ENCODE peak calls at places on chromosome 15, in four cellular contexts. U is right lobe of liver; X is breast epithelium; P is CD8-positive, alpha-beta T cell. B is an unnamed sample.

GRCh38 chr15:26438718-26439117 is 334.1 kb downstream of the GABRB3 start:
- DNase-seq in U (no peak), X (no peak), P (no peak), B (no peak)

GRCh38 chr15:93109370-93110105 is 20.5 kb upstream of the RGMA start:
- DNase-seq in U (no peak), X (no peak), P (no peak), B (no peak)

GRCh38 chr15:62648954-62649353 is 393.6 kb upstream of the TPM1 start:
- DNase-seq in U (no peak), X (no peak), P (no peak), B (no peak)

GRCh38 chr15:25236143-25236860 is 202.5 kb downstream of the UBE3A start:
- DNase-seq in U (no peak), X (no peak), P (no peak), B (no peak)

GRCh38 chr15:73021139-73021621 is 31.1 kb upstream of the NEO1 start:
- DNase-seq in U (no peak), X (no peak), P (no peak), B (no peak)

GRCh38 chr15:93989611-93990010 is 241.8 kb upstream of the MCTP2 start:
- DNase-seq in U (no peak), X (no peak), P (no peak), B (no peak)

GRCh38 chr15:40276927-40277326 is 5.9 kb downstream of the ANKRD63 start:
- DNase-seq in U (no peak), X (no peak), P (no peak), B (no peak)

GRCh38 chr15:80059786-80060489 is 462 bp downstream of the ZFAND6 start:
- DNase-seq in U (no peak), X (no peak), P (no peak), B (peak)

GRCh38 chr15:58910456-58910855 is 23.0 kb downstream of the SLTM start:
- DNase-seq in U (no peak), X (no peak), P (no peak), B (no peak)

GRCh38 chr15:51780636-51781035 is 29.2 kb downstream of the TMOD2 start:
- DNase-seq in U (no peak), X (no peak), P (no peak), B (no peak)

GRCh38 chr15:55277116-55277564 is 12.5 kb downstream of the RAB27A start:
- DNase-seq in U (no peak), X (no peak), P (peak), B (no peak)

GRCh38 chr15:87877114-87877810 is 379.3 kb downstream of the NTRK3 start:
- DNase-seq in U (no peak), X (no peak), P (no peak), B (no peak)

GRCh38 chr15:72599855-72600464 is 54.5 kb upstream of the GOLGA6B start:
- DNase-seq in U (no peak), X (no peak), P (no peak), B (peak)

GRCh38 chr15:78761020-78761419 is 50.2 kb downstream of the ADAMTS7 start:
- DNase-seq in U (no peak), X (no peak), P (no peak), B (no peak)

GRCh38 chr15:51727141-51727897 is 10.1 kb downstream of the LYSMD2 start:
- DNase-seq in U (no peak), X (no peak), P (no peak), B (no peak)

GRCh38 chr15:87961851-87962816 is 294.4 kb downstream of the NTRK3 start:
- DNase-seq in U (no peak), X (no peak), P (no peak), B (no peak)

GRCh38 chr15:80093854-80094418 is 34.5 kb downstream of the ZFAND6 start:
- DNase-seq in U (peak), X (no peak), P (no peak), B (no peak)

GRCh38 chr15:73386238-73386637 is 17.5 kb upstream of the HCN4 start:
- DNase-seq in U (no peak), X (no peak), P (no peak), B (no peak)

GRCh38 chr15:70033529-70034140 is 64.1 kb downstream of the TLE3 start:
- DNase-seq in U (no peak), X (no peak), P (no peak), B (no peak)

GRCh38 chr15:56770191-56770590 is 36.9 kb upstream of the ZNF280D start:
- DNase-seq in U (no peak), X (no peak), P (no peak), B (no peak)

GRCh38 chr15:56095406-56095805 is 102.0 kb upstream of the NEDD4 start:
- DNase-seq in U (no peak), X (no peak), P (no peak), B (no peak)

DNA sequence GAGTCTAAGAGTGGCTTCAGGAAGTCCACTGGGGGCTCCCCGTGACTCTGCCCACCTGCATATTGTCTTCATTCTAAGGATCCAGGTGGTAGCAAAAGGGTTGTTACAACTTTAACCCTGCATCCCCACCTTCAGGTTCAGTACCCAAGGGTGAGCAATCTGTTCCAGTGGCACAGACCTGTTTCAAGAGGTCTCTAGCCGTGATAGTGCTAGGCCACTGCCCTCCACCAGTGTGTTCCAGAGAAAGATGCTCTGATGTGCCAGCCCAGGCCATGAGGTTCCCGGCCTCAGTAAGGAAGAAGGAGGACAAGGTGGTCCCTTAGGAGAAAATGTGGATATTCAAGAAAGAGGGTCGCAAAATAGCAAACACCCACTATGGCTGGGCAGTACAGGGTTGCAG is 87.0 kb downstream of the IGF1R start:
- DNase-seq in U (no peak), X (no peak), P (no peak), B (no peak)
- H3K27ac ChIP-seq in U (no peak), X (peak), P (no peak), B (no peak)

GRCh38 chr15:84001037-84001436 is 234.5 kb upstream of the GOLGA6L4 start:
- DNase-seq in U (no peak), X (no peak), P (no peak), B (no peak)

GRCh38 chr15:84001655-84002054 is 233.9 kb upstream of the GOLGA6L4 start:
- DNase-seq in U (no peak), X (no peak), P (no peak), B (no peak)

GRCh38 chr15:83993591-83993990 is 242.0 kb upstream of the GOLGA6L4 start:
- DNase-seq in U (no peak), X (no peak), P (no peak), B (no peak)

GRCh38 chr15:83998486-83998885 is 237.1 kb upstream of the GOLGA6L4 start:
- DNase-seq in U (no peak), X (no peak), P (no peak), B (no peak)

DNA sequence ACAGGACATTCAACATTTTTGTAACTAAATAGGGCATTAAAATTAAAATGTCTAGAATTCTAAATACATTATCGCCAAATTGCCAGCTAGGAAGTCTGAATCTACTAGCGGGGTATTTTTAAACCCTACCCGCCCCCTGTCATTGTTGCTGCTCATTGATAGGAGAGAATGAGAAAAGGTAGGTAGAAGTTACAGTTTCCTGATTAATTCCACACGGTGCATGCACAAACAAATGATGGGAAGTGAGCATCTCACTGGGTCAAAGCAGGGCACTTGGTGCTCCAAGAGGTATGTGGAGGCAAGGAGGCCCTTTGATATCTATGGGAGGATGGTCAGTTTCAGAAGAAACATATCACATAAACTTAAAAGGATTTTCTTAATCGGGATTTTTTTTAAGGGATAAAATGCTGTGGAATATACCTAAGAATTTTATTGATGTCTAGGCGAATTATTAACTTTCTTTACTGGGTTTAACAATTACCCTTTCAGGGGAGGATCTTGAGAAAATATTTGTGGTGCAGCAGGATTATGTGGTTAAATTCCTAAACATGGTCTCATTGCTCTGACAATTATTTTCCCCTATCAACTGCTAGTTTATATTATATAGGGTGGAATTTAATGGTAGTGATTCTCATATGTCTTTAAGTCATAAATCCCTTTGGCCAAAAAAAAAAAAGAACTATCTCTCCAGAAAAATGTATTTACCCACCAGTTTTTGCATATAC is 236.0 kb upstream of the GOLGA6L4 start:
- DNase-seq in U (no peak), X (no peak), P (no peak), B (no peak)
- H3K27ac ChIP-seq in U (no peak), X (no peak), P (no peak), B (no peak)

GRCh38 chr15:64717130-64717529 is 58.3 kb downstream of the RBPMS2 start:
- DNase-seq in U (no peak), X (no peak), P (no peak), B (no peak)

GRCh38 chr15:64716452-64716851 is 58.9 kb downstream of the RBPMS2 start:
- DNase-seq in U (no peak), X (no peak), P (no peak), B (no peak)

GRCh38 chr15:64720188-64720587 is 55.2 kb downstream of the RBPMS2 start:
- DNase-seq in U (no peak), X (no peak), P (no peak), B (no peak)

GRCh38 chr15:64713592-64713991 is 61.8 kb downstream of the RBPMS2 start:
- DNase-seq in U (no peak), X (no peak), P (no peak), B (no peak)

DNA sequence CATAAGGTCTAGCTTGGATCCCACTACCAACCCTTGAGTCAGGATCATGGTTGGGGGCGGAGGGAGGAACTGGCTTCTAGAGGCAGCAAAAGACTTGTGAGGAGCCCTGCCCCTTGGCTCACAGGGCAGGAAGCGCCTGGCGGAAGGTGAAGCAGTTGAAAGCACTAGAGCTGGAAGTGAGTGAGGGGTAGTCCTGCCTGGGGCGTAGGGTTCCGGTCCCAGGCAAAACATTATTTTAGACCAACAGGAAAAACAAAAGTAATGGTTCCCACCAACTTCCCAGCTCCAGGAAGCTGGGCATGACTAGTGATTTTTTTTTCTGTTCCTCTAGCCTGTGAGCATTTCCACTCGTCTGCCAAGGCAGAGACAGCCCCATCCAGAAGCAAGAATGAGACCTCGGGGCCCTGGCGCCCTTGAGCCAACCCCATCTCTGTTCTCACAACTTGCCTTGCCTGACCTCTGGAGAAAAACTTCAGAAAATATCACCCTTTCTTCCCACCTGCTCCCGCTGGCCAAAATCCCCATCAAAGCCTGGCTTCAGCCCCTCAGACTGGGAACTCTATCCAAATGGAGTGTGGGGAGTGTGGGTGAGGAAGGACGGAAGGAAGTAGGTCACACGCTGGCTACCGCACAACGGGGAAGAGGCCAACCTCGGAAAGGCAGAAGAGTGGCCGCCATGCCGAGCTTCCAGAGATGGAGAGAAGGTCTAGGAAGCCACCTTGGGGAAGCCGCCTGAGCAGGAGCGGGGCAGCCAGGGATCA is 57.5 kb downstream of the RBPMS2 start:
- DNase-seq in U (no peak), X (no peak), P (no peak), B (no peak)
- H3K27ac ChIP-seq in U (peak), X (peak), P (no peak), B (peak)

DNA sequence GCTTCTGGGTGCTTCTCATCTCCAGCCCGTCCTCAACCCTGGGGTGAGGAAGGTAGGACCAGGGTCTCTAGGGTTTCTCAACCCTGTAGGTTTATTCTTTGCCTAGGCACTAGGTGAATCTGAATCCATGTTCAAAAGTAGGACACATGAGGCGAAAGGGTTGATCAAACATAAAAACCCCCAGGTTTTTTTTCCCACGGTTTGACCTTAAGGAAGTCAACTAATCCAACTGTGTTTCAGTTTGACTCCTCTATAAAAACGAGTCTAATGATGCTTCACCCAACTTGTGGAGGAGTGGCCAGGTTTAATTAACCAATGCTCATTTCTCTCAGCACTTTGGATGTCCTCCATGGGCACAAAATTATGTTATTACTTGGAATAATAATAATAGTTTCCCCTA is 335.9 kb upstream of the ICE2 start:
- DNase-seq in U (no peak), X (no peak), P (no peak), B (no peak)
- H3K27ac ChIP-seq in U (no peak), X (no peak), P (no peak), B (no peak)

GRCh38 chr15:36601497-36601932 is 22.1 kb downstream of the CDIN1 start:
- DNase-seq in U (no peak), X (no peak), P (no peak), B (no peak)
- H3K27ac ChIP-seq in U (no peak), X (peak), P (no peak), B (no peak)

GRCh38 chr15:71336671-71337070 is 221.4 kb downstream of the THSD4 start:
- DNase-seq in U (no peak), X (no peak), P (no peak), B (no peak)

GRCh38 chr15:71335591-71335990 is 220.3 kb downstream of the THSD4 start:
- DNase-seq in U (no peak), X (no peak), P (no peak), B (no peak)

GRCh38 chr15:71338827-71339542 is 223.7 kb downstream of the THSD4 start:
- DNase-seq in U (no peak), X (no peak), P (no peak), B (no peak)

GRCh38 chr15:71338251-71338650 is 223.0 kb downstream of the THSD4 start:
- DNase-seq in U (no peak), X (no peak), P (no peak), B (no peak)

DNA sequence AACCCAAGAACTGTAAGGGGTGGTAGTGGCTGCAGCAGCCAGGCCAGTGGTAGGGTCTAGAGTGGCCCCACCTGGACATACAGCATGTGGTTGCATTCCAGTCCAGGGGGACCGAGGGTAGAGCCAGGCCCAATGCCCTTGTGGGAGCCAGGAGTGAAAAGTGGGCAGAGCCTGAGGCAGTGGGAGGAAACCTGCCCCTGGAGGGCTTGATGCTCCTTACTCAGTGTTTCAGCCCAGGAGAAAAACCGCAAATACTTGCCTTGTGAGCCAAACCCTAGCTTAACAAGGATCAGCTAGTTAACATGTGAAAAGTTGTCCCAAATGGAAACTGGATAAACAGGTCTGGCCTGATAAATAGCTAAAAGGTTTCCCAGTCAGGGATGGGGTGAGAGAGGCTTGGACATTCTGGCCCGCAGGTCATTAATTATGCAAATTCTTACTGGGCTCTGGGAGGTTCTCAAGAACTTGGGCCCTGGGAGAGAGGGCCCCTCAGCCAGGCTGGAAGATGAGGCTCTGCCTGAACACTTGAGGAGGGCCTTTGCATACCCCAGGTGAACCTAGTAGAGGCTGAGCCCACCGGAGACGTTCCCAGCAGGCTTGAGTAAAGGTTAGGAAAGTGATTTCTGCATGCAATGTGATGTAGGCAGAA is 222.1 kb downstream of the THSD4 start:
- DNase-seq in U (no peak), X (no peak), P (no peak), B (no peak)
- H3K27ac ChIP-seq in U (no peak), X (peak), P (no peak), B (no peak)

GRCh38 chr15:84981054-84981710 is 474 bp upstream of the PDE8A start:
- DNase-seq in U (peak), X (peak), P (peak), B (peak)
- H3K27ac ChIP-seq in U (peak), X (peak), P (peak), B (peak)

B was measured in substantia nigra.